ENCODE peak calls at places on chromosomes 11 and 22, in seven cellular contexts. One of them, this sample, is unnamed.

GRCh38 chr11:34624069-34624468 is 3.2 kb downstream of the EHF start:
- DNase-seq in transverse colon: peak
- DNase-seq in endothelial cell of umbilical vein: no peak
- DNase-seq in K562: no peak
- DNase-seq in vagina: no peak
- DNase-seq in spleen: peak
- DNase-seq in GM23338: no peak
- DNase-seq in this sample: peak

GRCh38 chr22:20242393-20243175 is 25.5 kb downstream of the RTN4R start:
- DNase-seq in GM23338: no peak
- DNase-seq in endothelial cell of umbilical vein: no peak
- DNase-seq in spleen: no peak
- DNase-seq in vagina: no peak
- DNase-seq in K562: no peak
- DNase-seq in transverse colon: no peak
- DNase-seq in this sample: no peak

GRCh38 chr11:115238802-115239201 is 265.4 kb downstream of the CADM1 start:
- DNase-seq in spleen: no peak
- DNase-seq in endothelial cell of umbilical vein: no peak
- DNase-seq in K562: no peak
- DNase-seq in transverse colon: no peak
- DNase-seq in GM23338: peak
- DNase-seq in vagina: no peak
- DNase-seq in this sample: no peak

GRCh38 chr11:113806403-113806802 is 26.8 kb downstream of the CLDN25 start:
- DNase-seq in spleen: no peak
- DNase-seq in GM23338: peak
- DNase-seq in vagina: no peak
- DNase-seq in endothelial cell of umbilical vein: peak
- DNase-seq in transverse colon: peak
- DNase-seq in K562: peak
- DNase-seq in this sample: no peak

GRCh38 chr11:117520966-117521365 is 193.3 kb downstream of the CEP164 start:
- DNase-seq in vagina: no peak
- DNase-seq in GM23338: no peak
- DNase-seq in transverse colon: no peak
- DNase-seq in spleen: no peak
- DNase-seq in K562: no peak
- DNase-seq in endothelial cell of umbilical vein: no peak
- DNase-seq in this sample: no peak

GRCh38 chr11:118917488-118918127 is 8.1 kb downstream of the BCL9L start:
- DNase-seq in K562: no peak
- DNase-seq in endothelial cell of umbilical vein: no peak
- DNase-seq in GM23338: no peak
- DNase-seq in spleen: peak
- DNase-seq in transverse colon: peak
- DNase-seq in vagina: no peak
- DNase-seq in this sample: no peak

GRCh38 chr22:40420341-40421081 is 50.1 kb downstream of the SGSM3 start:
- DNase-seq in transverse colon: no peak
- DNase-seq in endothelial cell of umbilical vein: no peak
- DNase-seq in spleen: peak
- DNase-seq in vagina: no peak
- DNase-seq in K562: no peak
- DNase-seq in GM23338: no peak
- DNase-seq in this sample: no peak

GRCh38 chr11:111469200-111469599 is 43.0 kb downstream of the BTG4 start:
- DNase-seq in spleen: no peak
- DNase-seq in vagina: no peak
- DNase-seq in endothelial cell of umbilical vein: no peak
- DNase-seq in GM23338: no peak
- DNase-seq in transverse colon: no peak
- DNase-seq in K562: no peak
- DNase-seq in this sample: no peak

GRCh38 chr11:65399845-65400244 is 13.4 kb downstream of the FRMD8 start:
- DNase-seq in transverse colon: no peak
- DNase-seq in vagina: no peak
- DNase-seq in GM23338: no peak
- DNase-seq in spleen: no peak
- DNase-seq in endothelial cell of umbilical vein: no peak
- DNase-seq in K562: no peak
- DNase-seq in this sample: no peak

GRCh38 chr11:65400295-65401072 is 14.0 kb downstream of the FRMD8 start:
- DNase-seq in vagina: no peak
- DNase-seq in GM23338: no peak
- DNase-seq in transverse colon: no peak
- DNase-seq in K562: no peak
- DNase-seq in endothelial cell of umbilical vein: no peak
- DNase-seq in spleen: no peak
- DNase-seq in this sample: no peak

GRCh38 chr11:65396769-65397745 is 10.6 kb downstream of the FRMD8 start:
- DNase-seq in GM23338: no peak
- DNase-seq in spleen: no peak
- DNase-seq in K562: no peak
- DNase-seq in vagina: no peak
- DNase-seq in transverse colon: no peak
- DNase-seq in endothelial cell of umbilical vein: no peak
- DNase-seq in this sample: no peak

GRCh38 chr11:65399249-65399648 is 12.8 kb downstream of the FRMD8 start:
- DNase-seq in spleen: no peak
- DNase-seq in vagina: no peak
- DNase-seq in K562: no peak
- DNase-seq in GM23338: no peak
- DNase-seq in endothelial cell of umbilical vein: no peak
- DNase-seq in transverse colon: no peak
- DNase-seq in this sample: no peak

GRCh38 chr11:65398362-65398910 is 12.0 kb downstream of the FRMD8 start:
- DNase-seq in GM23338: no peak
- DNase-seq in endothelial cell of umbilical vein: no peak
- DNase-seq in vagina: no peak
- DNase-seq in K562: no peak
- DNase-seq in transverse colon: no peak
- DNase-seq in spleen: no peak
- DNase-seq in this sample: no peak
- H3K27ac ChIP-seq in GM23338: no peak
- H3K27ac ChIP-seq in endothelial cell of umbilical vein: no peak
- H3K27ac ChIP-seq in vagina: no peak
- H3K27ac ChIP-seq in K562: no peak
- H3K27ac ChIP-seq in transverse colon: no peak
- H3K27ac ChIP-seq in spleen: no peak
- H3K27ac ChIP-seq in this sample: no peak

GRCh38 chr11:75523811-75524401 is 1.8 kb downstream of the GDPD5 start:
- DNase-seq in transverse colon: no peak
- DNase-seq in vagina: no peak
- DNase-seq in spleen: no peak
- DNase-seq in K562: no peak
- DNase-seq in GM23338: no peak
- DNase-seq in endothelial cell of umbilical vein: no peak
- DNase-seq in this sample: no peak

GRCh38 chr11:75522645-75523044 is 3.1 kb downstream of the GDPD5 start:
- DNase-seq in vagina: no peak
- DNase-seq in GM23338: no peak
- DNase-seq in endothelial cell of umbilical vein: no peak
- DNase-seq in transverse colon: no peak
- DNase-seq in K562: no peak
- DNase-seq in spleen: no peak
- DNase-seq in this sample: no peak

GRCh38 chr11:75525433-75526191 is at the start of gene GDPD5:
- DNase-seq in GM23338: peak
- DNase-seq in transverse colon: peak
- DNase-seq in vagina: no peak
- DNase-seq in endothelial cell of umbilical vein: peak
- DNase-seq in K562: peak
- DNase-seq in spleen: peak
- DNase-seq in this sample: peak

GRCh38 chr11:75524576-75525432 is 937 bp downstream of the GDPD5 start:
- DNase-seq in GM23338: peak
- DNase-seq in spleen: peak
- DNase-seq in K562: no peak
- DNase-seq in vagina: no peak
- DNase-seq in endothelial cell of umbilical vein: peak
- DNase-seq in transverse colon: peak
- DNase-seq in this sample: peak

GRCh38 chr11:75523189-75523588 is 2.6 kb downstream of the GDPD5 start:
- DNase-seq in transverse colon: no peak
- DNase-seq in endothelial cell of umbilical vein: no peak
- DNase-seq in GM23338: no peak
- DNase-seq in vagina: no peak
- DNase-seq in K562: no peak
- DNase-seq in spleen: no peak
- DNase-seq in this sample: no peak
- TF ChIP-seq POLR2AphosphoS5 in transverse colon: no peak
- TF ChIP-seq POLR2AphosphoS5 in endothelial cell of umbilical vein: no peak
- TF ChIP-seq POLR2AphosphoS5 in GM23338: no peak
- TF ChIP-seq POLR2AphosphoS5 in vagina: no peak
- TF ChIP-seq POLR2AphosphoS5 in K562: no peak
- TF ChIP-seq POLR2AphosphoS5 in spleen: no peak
- TF ChIP-seq POLR2AphosphoS5 in this sample: no peak

DNA sequence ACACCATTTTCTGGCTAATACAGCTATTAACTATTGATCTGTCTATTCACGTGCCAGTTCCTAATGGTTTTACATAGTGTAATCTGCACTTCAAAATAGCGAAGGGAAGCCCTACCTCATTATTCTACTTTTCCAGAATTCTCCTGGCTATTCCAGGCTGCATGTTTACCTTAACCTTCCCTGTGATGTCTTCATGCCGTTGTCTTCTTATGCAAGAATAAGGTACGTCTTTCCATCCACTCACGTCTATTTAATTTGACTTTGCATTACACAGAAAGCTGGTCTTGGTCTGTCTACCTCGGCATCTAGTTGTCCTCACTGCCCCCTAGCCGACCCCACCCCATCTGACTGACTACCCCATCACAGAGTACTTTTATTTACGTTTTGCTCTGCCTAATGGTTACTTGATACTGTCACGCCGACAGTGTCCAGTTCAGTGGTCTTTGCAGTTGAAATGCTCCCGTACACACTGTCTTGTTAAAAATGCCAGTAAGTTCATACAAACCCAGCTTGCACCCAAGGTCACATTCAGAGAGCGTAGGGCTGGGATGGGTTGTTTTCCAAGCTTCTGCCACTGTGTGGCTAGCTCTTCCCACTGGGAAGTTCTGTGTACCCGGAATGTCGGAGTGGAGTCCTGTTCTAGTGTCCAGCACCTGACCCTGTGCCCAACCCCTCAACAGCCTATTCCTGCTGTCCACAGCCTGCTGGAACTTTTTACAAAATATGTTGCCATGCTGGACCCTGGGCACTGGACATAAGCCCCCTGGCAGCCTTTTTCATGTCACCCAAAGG is 15.0 kb downstream of the NEAT1 start:
- DNase-seq in spleen: no peak
- DNase-seq in endothelial cell of umbilical vein: peak
- DNase-seq in K562: no peak
- DNase-seq in vagina: no peak
- DNase-seq in transverse colon: peak
- DNase-seq in GM23338: no peak
- DNase-seq in this sample: peak
- H3K4me3 ChIP-seq in spleen: no peak
- H3K4me3 ChIP-seq in endothelial cell of umbilical vein: no peak
- H3K4me3 ChIP-seq in K562: no peak
- H3K4me3 ChIP-seq in vagina: no peak
- H3K4me3 ChIP-seq in transverse colon: no peak
- H3K4me3 ChIP-seq in GM23338: no peak
- H3K4me3 ChIP-seq in this sample: peak

GRCh38 chr22:35614404-35614803 is 2.7 kb downstream of the MB start:
- DNase-seq in transverse colon: no peak
- DNase-seq in vagina: no peak
- DNase-seq in endothelial cell of umbilical vein: no peak
- DNase-seq in GM23338: no peak
- DNase-seq in spleen: no peak
- DNase-seq in K562: no peak
- DNase-seq in this sample: no peak
- H3K27ac ChIP-seq in transverse colon: no peak
- H3K27ac ChIP-seq in vagina: no peak
- H3K27ac ChIP-seq in endothelial cell of umbilical vein: no peak
- H3K27ac ChIP-seq in GM23338: no peak
- H3K27ac ChIP-seq in spleen: no peak
- H3K27ac ChIP-seq in K562: no peak
- H3K27ac ChIP-seq in this sample: no peak

GRCh38 chr11:87235366-87235765 is 197.6 kb downstream of the TMEM135 start:
- DNase-seq in vagina: no peak
- DNase-seq in spleen: no peak
- DNase-seq in transverse colon: no peak
- DNase-seq in GM23338: no peak
- DNase-seq in endothelial cell of umbilical vein: no peak
- DNase-seq in K562: no peak
- DNase-seq in this sample: no peak
- TF ChIP-seq POLR2AphosphoS5 in vagina: no peak
- TF ChIP-seq POLR2AphosphoS5 in spleen: no peak
- TF ChIP-seq POLR2AphosphoS5 in transverse colon: no peak
- TF ChIP-seq POLR2AphosphoS5 in GM23338: no peak
- TF ChIP-seq POLR2AphosphoS5 in endothelial cell of umbilical vein: no peak
- TF ChIP-seq POLR2AphosphoS5 in K562: no peak
- TF ChIP-seq POLR2AphosphoS5 in this sample: no peak

DNA sequence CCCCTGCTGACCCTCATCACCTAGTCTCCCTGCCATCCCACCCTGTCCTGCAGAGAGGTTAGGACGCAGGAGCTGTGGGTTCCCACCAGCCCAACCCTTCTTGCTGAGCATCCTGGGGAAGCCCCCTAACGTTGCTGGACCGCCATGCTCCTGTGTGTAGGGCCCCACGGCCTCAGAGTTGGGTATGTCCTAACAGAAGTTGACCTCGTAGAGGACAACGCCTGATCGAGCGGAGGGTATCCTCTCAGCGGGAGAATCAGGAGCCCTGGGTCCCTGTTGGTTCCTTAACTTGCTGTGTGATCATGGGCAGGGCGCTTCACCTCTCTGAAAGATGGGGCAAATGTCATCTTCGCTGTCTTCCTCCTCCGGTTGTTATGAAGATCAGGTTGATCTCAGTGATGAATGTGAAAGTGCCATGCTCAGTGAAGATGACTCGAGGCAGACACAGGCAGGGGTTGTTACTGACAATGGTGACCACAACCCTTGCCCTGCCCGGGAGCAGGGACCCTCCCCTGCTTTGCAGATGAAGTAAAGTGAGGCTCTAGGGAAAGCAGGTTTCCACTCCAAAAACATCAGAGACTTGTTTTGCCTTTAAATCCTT is 19.3 kb upstream of the CD5 start:
- DNase-seq in vagina: no peak
- DNase-seq in GM23338: no peak
- DNase-seq in spleen: no peak
- DNase-seq in K562: no peak
- DNase-seq in transverse colon: no peak
- DNase-seq in endothelial cell of umbilical vein: no peak
- DNase-seq in this sample: no peak
- H3K4me3 ChIP-seq in vagina: no peak
- H3K4me3 ChIP-seq in GM23338: no peak
- H3K4me3 ChIP-seq in spleen: no peak
- H3K4me3 ChIP-seq in K562: no peak
- H3K4me3 ChIP-seq in transverse colon: no peak
- H3K4me3 ChIP-seq in endothelial cell of umbilical vein: no peak
- H3K4me3 ChIP-seq in this sample: no peak

DNA sequence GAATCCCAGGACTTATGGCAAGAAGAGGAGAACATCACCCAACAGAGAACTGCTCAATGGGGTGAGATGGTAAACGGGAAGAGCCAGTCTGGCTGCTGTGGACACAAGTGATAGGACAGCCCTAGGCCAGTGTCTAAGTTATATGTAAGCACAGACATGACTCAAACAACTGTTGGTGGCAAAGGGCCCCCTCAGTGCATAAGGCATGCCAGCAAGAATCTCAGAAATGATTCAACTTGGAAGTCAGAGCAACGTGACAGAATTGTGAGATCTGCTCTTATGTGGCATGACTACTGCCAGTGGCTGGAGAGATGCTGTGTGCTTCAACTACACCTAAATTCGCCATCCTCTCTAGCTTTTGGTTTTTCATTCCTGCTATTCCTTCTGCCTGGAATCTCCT is 7.4 kb downstream of the SLN start:
- DNase-seq in spleen: no peak
- DNase-seq in transverse colon: no peak
- DNase-seq in K562: no peak
- DNase-seq in GM23338: no peak
- DNase-seq in vagina: no peak
- DNase-seq in endothelial cell of umbilical vein: no peak
- DNase-seq in this sample: no peak
- H3K27ac ChIP-seq in spleen: no peak
- H3K27ac ChIP-seq in transverse colon: no peak
- H3K27ac ChIP-seq in K562: no peak
- H3K27ac ChIP-seq in GM23338: no peak
- H3K27ac ChIP-seq in vagina: no peak
- H3K27ac ChIP-seq in endothelial cell of umbilical vein: no peak
- H3K27ac ChIP-seq in this sample: no peak

This sample was measured in stomach.